ENCODE peak calls at places on chromosomes 3 and 15, in eight cellular contexts. O, Q, N, G, A, C, K and D are unnamed samples.

GRCh38 chr3:67781218-67781617 is 126.8 kb upstream of the SUCLG2 start:
- DNase-seq in K (peak), O (no peak), G (no peak), A (no peak), C (no peak), N (no peak), Q (no peak), D (no peak)

GRCh38 chr15:40826123-40827075 is 2.1 kb downstream of the PPP1R14D start:
- DNase-seq in C (no peak), A (no peak), G (no peak), O (peak), Q (no peak), K (no peak), N (no peak), D (no peak)

GRCh38 chr3:151837057-151837456 is 23.1 kb downstream of the AADAC start:
- DNase-seq in G (no peak), O (peak), C (no peak), N (peak), A (no peak), Q (no peak), K (no peak), D (no peak)

GRCh38 chr3:34106879-34107278 is 308.4 kb downstream of the PDCD6IP start:
- DNase-seq in Q (peak), N (no peak), K (peak), C (no peak), A (no peak), G (no peak), O (peak), D (peak)

GRCh38 chr15:90358124-90359033 is 6.3 kb downstream of the ZNF774 start:
- DNase-seq in A (no peak), Q (no peak), N (peak), C (no peak), O (peak), G (no peak), K (peak), D (no peak)

GRCh38 chr3:37741644-37742043 is 120.0 kb upstream of the CTDSPL start:
- DNase-seq in O (peak), Q (no peak), N (no peak), K (peak), G (no peak), A (no peak), C (no peak), D (no peak)

GRCh38 chr3:57279685-57280084 is 12.8 kb downstream of the ASB14 start:
- DNase-seq in C (no peak), A (no peak), G (no peak), K (no peak), Q (no peak), N (no peak), O (no peak), D (no peak)

GRCh38 chr3:149936812-149937230 is 33.9 kb downstream of the PFN2 start:
- DNase-seq in N (peak), C (peak), Q (peak), O (peak), K (peak), G (peak), A (no peak), D (peak)

GRCh38 chr3:31979006-31979697 is 1.9 kb downstream of the OSBPL10 start:
- DNase-seq in O (no peak), A (no peak), C (no peak), N (no peak), G (no peak), K (no peak), Q (peak), D (no peak)